ENCODE peak calls at places on chromosomes 3 and 15, in seven cellular contexts. Z is KBM-7; H is lung; X is fibroblast of gingiva; L is hepatocyte; F is neural crest cell; D is activated T-helper 2 cell treated with anti-CD3 and anti-CD28 coated beads, Interferon-gamma antibody, Interleukin-2, Interleukin-4, amounts not matched to agents 10 μg/mL and 5 μg/mL and 100 μg/mL, durations not matched to agents 14 hours and 24 hours and 36 hours. R is an unnamed sample.

GRCh38 chr3:187750041-187750512 is 4.8 kb upstream of the BCL6 start:
- DNase-seq in X (no peak), F (no peak), D (no peak), L (peak), Z (no peak), H (peak), R (peak)

GRCh38 chr3:126530171-126531050 is 6.5 kb downstream of the CHST13 start:
- DNase-seq in Z (peak), F (no peak), L (no peak), X (no peak), H (peak), D (no peak), R (no peak)

GRCh38 chr3:100810671-100811070 is 101.4 kb downstream of the TFG start:
- DNase-seq in Z (no peak), L (no peak), H (no peak), F (no peak), X (peak), D (no peak), R (peak)

GRCh38 chr3:7978104-7978457 is 523.5 kb upstream of the LMCD1 start:
- DNase-seq in F (peak), H (no peak), D (no peak), X (no peak), Z (no peak), L (no peak), R (no peak)

GRCh38 chr15:80462111-80462510 is 57.9 kb downstream of the ARNT2 start:
- DNase-seq in X (no peak), F (no peak), L (no peak), Z (no peak), D (no peak), H (no peak), R (no peak)

GRCh38 chr15:75200765-75201608 is 695 bp upstream of the C15orf39 start:
- DNase-seq in F (no peak), D (peak), H (peak), Z (peak), L (peak), X (no peak), R (peak)

GRCh38 chr3:108493862-108494261 is 16.5 kb downstream of the MYH15 start:
- DNase-seq in Z (peak), F (no peak), H (no peak), L (no peak), D (no peak), X (no peak), R (no peak)

GRCh38 chr3:48226959-48227358 is 3.7 kb downstream of the CAMP start:
- DNase-seq in L (no peak), H (no peak), Z (no peak), F (no peak), D (no peak), X (no peak), R (no peak)

GRCh38 chr15:65576669-65577068 is 34.3 kb downstream of the INTS14 start:
- DNase-seq in Z (no peak), L (no peak), X (peak), D (no peak), H (no peak), F (no peak), R (peak)